ENCODE peak calls at places on chromosomes 6 and 20, in four cellular contexts. T is mesendoderm, Y is H1, V is H9. R is an unnamed sample.

GRCh38 chr20:870758-871157 is 37.2 kb downstream of the FAM110A start:
- DNase-seq in Y (no peak), T (no peak), V (no peak), R (no peak)

GRCh38 chr6:170085475-170086401 is 205.1 kb downstream of the DLL1 start:
- DNase-seq in Y (no peak), T (no peak), V (no peak), R (no peak)

GRCh38 chr6:25472314-25472713 is 179.7 kb upstream of the SCGN start:
- DNase-seq in T (no peak), Y (no peak), V (no peak), R (no peak)

GRCh38 chr6:148345176-148345575 is 2.5 kb downstream of the SASH1 start:
- DNase-seq in V (no peak), Y (no peak), T (peak), R (no peak)

GRCh38 chr6:39432311-39433025 is 110.0 kb upstream of the KCNK16 start:
- DNase-seq in T (no peak), V (no peak), Y (no peak), R (no peak)

GRCh38 chr6:11434565-11435326 is 102.8 kb upstream of the TMEM170B start:
- DNase-seq in V (no peak), Y (no peak), T (peak), R (peak)

GRCh38 chr20:24819331-24819965 is 129.6 kb upstream of the CST7 start:
- DNase-seq in V (no peak), T (no peak), Y (no peak), R (no peak)

GRCh38 chr6:136511921-136512320 is 38.3 kb downstream of the MAP7 start:
- DNase-seq in V (no peak), Y (no peak), T (no peak), R (no peak)

GRCh38 chr6:33029297-33030184 is 20.1 kb upstream of the HLA-DOA start:
- DNase-seq in V (no peak), Y (no peak), T (no peak), R (peak)

GRCh38 chr6:1325471-1326309 is 13.8 kb downstream of the FOXQ1 start:
- DNase-seq in Y (no peak), T (peak), V (no peak), R (peak)

GRCh38 chr6:3280091-3280490 is 21.3 kb downstream of the PSMG4 start:
- DNase-seq in Y (no peak), V (no peak), T (no peak), R (no peak)

GRCh38 chr6:42851599-42851998 is 27.8 kb upstream of the RPL7L1 start:
- DNase-seq in T (no peak), V (no peak), Y (no peak), R (no peak)

GRCh38 chr6:106973841-106974336 is 640 bp downstream of the CD24 start:
- DNase-seq in V (no peak), Y (no peak), T (peak), R (no peak)

GRCh38 chr6:66496659-66497058 is 789.6 kb upstream of the EYS start:
- DNase-seq in T (peak), Y (no peak), V (no peak), R (no peak)

DNA sequence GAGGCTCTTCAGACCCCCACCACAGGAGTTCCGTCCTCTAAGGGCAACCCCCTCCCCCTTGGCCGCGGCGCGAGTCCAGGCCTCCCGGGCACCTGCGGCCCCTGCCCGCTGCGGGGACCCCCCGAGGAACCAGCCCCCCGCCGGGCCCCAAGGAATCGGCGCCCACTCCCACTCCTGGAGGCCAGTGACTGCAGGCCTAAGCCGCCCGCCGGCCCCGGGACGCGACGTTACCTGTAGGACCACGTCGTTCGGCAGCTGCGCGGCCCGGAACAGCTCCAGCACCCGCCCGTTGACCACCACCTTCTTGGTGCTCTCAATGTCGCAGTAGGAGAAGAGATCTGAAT is 782 bp downstream of the REPS1 start:
- DNase-seq in Y (no peak), V (peak), T (peak), R (no peak)
- H2BK15ac ChIP-seq in Y (no peak), V (no peak), T (no peak), R (no peak)

GRCh38 chr20:44706371-44707258 is 8.6 kb upstream of the CCN5 start:
- DNase-seq in Y (no peak), V (no peak), T (no peak), R (peak)
- H2BK15ac ChIP-seq in Y (no peak), V (no peak), T (no peak), R (no peak)

GRCh38 chr6:37033255-37033654 is 27.8 kb downstream of the FGD2 start:
- DNase-seq in T (no peak), V (no peak), Y (no peak), R (peak)
- H2BK15ac ChIP-seq in T (no peak), V (no peak), Y (no peak), R (no peak)

GRCh38 chr20:62995481-62995880 is 11.3 kb downstream of the BHLHE23 start:
- DNase-seq in Y (no peak), T (no peak), V (no peak), R (no peak)
- H2BK15ac ChIP-seq in Y (no peak), T (no peak), V (no peak), R (no peak)

R was measured in IMR-90.